ENCODE peak calls at places on chromosomes 5 and 9, in six cellular contexts. G is esophagus squamous epithelium, Z is HCT116, C is adrenal gland, U is tibial artery, R is tibial nerve. N is an unnamed sample. For H3K4me1, the result is how much of the 10 kb centered on the place peaks cover.

GRCh38 chr9:20144255-20144654 is 355.4 kb upstream of the SLC24A2 start:
- DNase-seq in G (no peak), Z (no peak), C (no peak), U (no peak), R (no peak), N (no peak)

GRCh38 chr5:9564752-9565151 is 18.9 kb upstream of the SEMA5A start:
- DNase-seq in G (no peak), Z (no peak), C (no peak), U (no peak), R (no peak), N (no peak)

GRCh38 chr9:18906656-18907395 is 126.2 kb downstream of the SAXO1 start:
- DNase-seq in G (no peak), Z (no peak), C (peak), U (no peak), R (no peak), N (no peak)

GRCh38 chr9:20551236-20551635 is 71.1 kb downstream of the MLLT3 start:
- DNase-seq in G (no peak), Z (no peak), C (no peak), U (no peak), R (no peak), N (no peak)

GRCh38 chr9:135320943-135321342 is 158.6 kb upstream of the PPP1R26 start:
- DNase-seq in G (no peak), Z (no peak), C (no peak), U (no peak), R (no peak), N (no peak)

GRCh38 chr5:78841767-78842166 is 143.3 kb downstream of the ARSB start:
- DNase-seq in G (no peak), Z (no peak), C (no peak), U (no peak), R (no peak), N (no peak)

GRCh38 chr5:29794146-29794787 is 1399.2 kb upstream of the CDH6 start:
- DNase-seq in G (no peak), Z (no peak), C (no peak), U (no peak), R (no peak), N (no peak)

GRCh38 chr9:116342071-116342470 is 188.5 kb downstream of the PAPPA start:
- DNase-seq in G (no peak), Z (no peak), C (no peak), U (no peak), R (no peak), N (no peak)

GRCh38 chr9:129319076-129319937 is 141.2 kb upstream of the IER5L start:
- DNase-seq in G (no peak), Z (no peak), C (no peak), U (peak), R (no peak), N (no peak)

GRCh38 chr5:83077662-83078261 is 415 bp downstream of the XRCC4 start:
- DNase-seq in G (peak), Z (no peak), C (peak), U (no peak), R (no peak), N (no peak)

GRCh38 chr9:93290495-93291434 is 106.8 kb downstream of the WNK2 start:
- DNase-seq in G (no peak), Z (no peak), C (no peak), U (peak), R (no peak), N (no peak)

GRCh38 chr5:161925960-161926359 is 78.0 kb downstream of the GABRA1 start:
- DNase-seq in G (no peak), Z (no peak), C (no peak), U (no peak), R (no peak), N (no peak)

GRCh38 chr9:74817281-74818181 is 70.2 kb downstream of the TRPM6 start:
- DNase-seq in G (no peak), Z (no peak), C (no peak), U (no peak), R (no peak), N (no peak)

GRCh38 chr5:21615195-21615765 is 1237.9 kb downstream of the CDH12 start:
- DNase-seq in G (no peak), Z (no peak), C (no peak), U (no peak), R (no peak), N (no peak)

GRCh38 chr5:173903396-173904140 is 15.4 kb downstream of the CPEB4 start:
- DNase-seq in G (no peak), Z (no peak), C (no peak), U (no peak), R (no peak), N (no peak)

GRCh38 chr5:4781312-4781711 is 358.8 kb upstream of the ADAMTS16 start:
- DNase-seq in G (no peak), Z (no peak), C (no peak), U (no peak), R (no peak), N (no peak)

GRCh38 chr5:88690619-88691560 is 192.1 kb downstream of the MEF2C start:
- DNase-seq in G (no peak), Z (peak), C (peak), U (peak), R (peak), N (peak)

GRCh38 chr5:176620333-176620981 is 9.9 kb downstream of the SNCB start:
- DNase-seq in G (no peak), Z (no peak), C (peak), U (no peak), R (peak), N (peak)

GRCh38 chr9:2809692-2810423 is 34.0 kb downstream of the PUM3 start:
- DNase-seq in G (no peak), Z (no peak), C (peak), U (no peak), R (no peak), N (no peak)

GRCh38 chr9:114034663-114035062 is 43.4 kb downstream of the AMBP start:
- DNase-seq in G (no peak), Z (no peak), C (no peak), U (peak), R (no peak), N (no peak)

GRCh38 chr9:33159760-33160127 is 7.4 kb downstream of the B4GALT1 start:
- DNase-seq in G (no peak), Z (no peak), C (peak), U (peak), R (peak), N (peak)

GRCh38 chr5:43602456-43602817 is 543 bp upstream of the NNT start:
- DNase-seq in G (no peak), Z (no peak), C (peak), U (no peak), R (peak), N (no peak)

GRCh38 chr5:44089419-44090125 is 299.6 kb downstream of the FGF10 start:
- DNase-seq in G (no peak), Z (no peak), C (no peak), U (peak), R (no peak), N (no peak)

GRCh38 chr5:149177911-149178565 is 36.7 kb downstream of the ABLIM3 start:
- DNase-seq in G (no peak), Z (no peak), C (no peak), U (no peak), R (no peak), N (no peak)

GRCh38 chr5:149185067-149185466 is 43.8 kb downstream of the ABLIM3 start:
- DNase-seq in G (no peak), Z (no peak), C (no peak), U (no peak), R (no peak), N (no peak)

GRCh38 chr5:149186506-149186905 is 45.2 kb downstream of the ABLIM3 start:
- DNase-seq in G (no peak), Z (no peak), C (no peak), U (no peak), R (no peak), N (no peak)

GRCh38 chr5:149181702-149182101 is 40.4 kb downstream of the ABLIM3 start:
- DNase-seq in G (no peak), Z (no peak), C (no peak), U (no peak), R (no peak), N (no peak)

DNA sequence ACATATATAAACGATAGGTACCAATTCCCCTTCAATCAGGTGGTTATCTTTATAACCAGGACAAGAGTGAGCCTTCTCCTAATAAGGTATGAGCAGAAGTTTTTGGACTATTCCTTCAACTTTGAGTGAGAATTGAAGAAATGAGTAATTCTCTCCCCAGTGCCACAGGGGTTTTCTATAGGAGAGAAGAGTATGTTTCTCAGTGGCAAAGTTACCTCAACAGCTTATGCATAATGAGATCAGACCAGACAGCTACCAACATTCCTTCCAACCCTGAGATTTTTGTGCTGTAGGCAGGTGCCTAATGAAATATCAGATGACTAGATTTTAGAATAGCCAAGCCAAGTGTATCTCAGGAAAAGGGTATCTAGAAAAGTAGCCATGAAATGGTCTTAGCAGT is 40.9 kb downstream of the ABLIM3 start:
- DNase-seq in G (no peak), Z (no peak), C (no peak), U (no peak), R (no peak), N (no peak)
- H3K4me1 ChIP-seq in G (under half), Z (under half), C (under half), U (under half), R (under half), N (under half)

GRCh38 chr9:78654324-78654723 is 357.4 kb downstream of the PSAT1 start:
- DNase-seq in G (no peak), Z (no peak), C (no peak), U (no peak), R (no peak), N (no peak)
- TF ChIP-seq CTCF in G (no peak), Z (no peak), C (no peak), U (no peak), R (no peak), N (no peak)

DNA sequence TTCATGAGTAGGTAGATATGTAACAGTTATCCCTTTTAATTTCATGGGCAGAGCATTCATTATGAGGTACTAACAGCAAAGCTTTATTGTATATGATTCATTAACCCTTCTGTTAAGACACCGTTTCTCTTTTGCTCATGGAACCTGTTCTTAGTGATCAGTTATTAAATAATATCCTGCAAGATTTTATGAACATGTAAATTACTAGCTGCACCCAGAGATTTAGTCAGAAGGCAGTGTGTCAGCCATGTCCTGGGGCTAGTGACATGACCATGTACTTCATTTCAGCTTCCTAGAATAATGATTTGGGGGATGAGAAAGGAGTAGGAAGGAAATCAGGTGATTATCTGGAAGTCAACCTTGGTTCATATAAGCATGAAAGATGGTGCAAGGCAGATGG is 7.0 kb downstream of the MAST4 start:
- DNase-seq in G (no peak), Z (no peak), C (no peak), U (no peak), R (no peak), N (no peak)
- H3K4me1 ChIP-seq in G (under half), Z (under half), C (under half), U (under half), R (under half), N (under half)

DNA sequence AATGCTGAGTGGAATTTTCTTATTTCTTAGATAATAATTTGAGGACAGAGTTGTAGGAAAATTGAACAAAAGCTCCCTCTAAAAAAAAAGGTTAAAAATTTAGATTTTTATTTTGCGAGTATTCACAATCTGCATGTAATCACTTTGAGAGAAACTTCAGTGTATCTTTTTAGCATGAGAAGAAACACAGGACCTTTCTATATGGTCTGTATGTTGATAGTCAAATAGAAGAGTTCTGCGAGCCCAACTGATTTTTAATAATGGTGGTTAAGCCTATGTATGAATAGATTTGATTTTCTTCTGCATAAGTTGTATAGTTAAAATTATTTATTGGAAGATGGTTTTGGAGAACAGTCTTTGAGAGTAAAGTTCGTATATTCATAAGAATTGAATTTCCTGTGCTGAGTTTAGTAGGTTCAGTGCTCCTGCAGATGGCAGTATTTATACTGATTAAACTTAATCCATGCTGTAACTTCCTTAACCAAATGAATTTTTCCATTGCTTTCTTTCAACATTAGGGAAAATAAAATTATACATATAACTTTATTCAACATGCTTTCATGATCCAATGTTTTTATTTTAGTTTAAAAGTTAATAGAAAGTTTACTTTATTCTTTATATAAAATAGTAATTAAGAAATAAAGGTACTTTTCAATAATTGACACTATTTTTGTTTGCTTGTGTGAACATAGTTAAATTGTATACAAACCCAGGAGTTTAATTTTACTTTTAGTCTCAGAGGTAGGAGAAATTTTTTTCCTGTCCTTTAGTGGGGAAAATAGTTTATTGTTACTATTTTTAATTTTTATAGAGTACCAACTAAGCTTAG is 19.6 kb downstream of the TCERG1 start:
- DNase-seq in G (no peak), Z (no peak), C (no peak), U (no peak), R (no peak), N (no peak)
- TF ChIP-seq CTCF in G (peak), Z (peak), C (peak), U (peak), R (no peak), N (no peak)

GRCh38 chr9:111001471-111001870 is 36.8 kb downstream of the LPAR1 start:
- DNase-seq in G (no peak), Z (no peak), C (no peak), U (no peak), R (no peak), N (no peak)
- H3K4me1 ChIP-seq in G (under half), Z (under half), C (under half), U (under half), R (under half), N (under half)